ENCODE peak calls at places on chromosomes 4 and X, in ten cellular contexts. J is stimulated activated CD8-positive, alpha-beta memory T cell treated with anti-CD3 and anti-CD28 coated beads, Interleukin-4, amount 100 ng/mL, for 24 hours; X is NCI-H460; M is Calu3; P is GM23248; Z is brain microvascular endothelial cell; S is choroid plexus epithelial cell; F is AG08395; T is NCI-H1092; R is activated CD4-positive, alpha-beta T cell treated with anti-CD3 and anti-CD28 coated beads, Interleukin-2, amount 50 U/mL, for 4 hours. C is an unnamed sample.

GRCh38 chr4:26873391-26874026 is 12.9 kb downstream of the STIM2 start:
- DNase-seq in J (peak), X (no peak), M (no peak), P (no peak), Z (no peak), S (no peak), F (no peak), T (no peak), R (no peak), C (no peak)

GRCh38 chr4:10441512-10441911 is 15.7 kb downstream of the ZNF518B start:
- DNase-seq in J (no peak), X (no peak), M (no peak), P (no peak), Z (no peak), S (no peak), F (no peak), T (no peak), R (no peak), C (no peak)

GRCh38 chr4:1767058-1767769 is 25.9 kb upstream of the FGFR3 start:
- DNase-seq in J (no peak), X (no peak), M (peak), P (peak), Z (no peak), S (no peak), F (no peak), T (no peak), R (no peak), C (no peak)

GRCh38 chr4:43481526-43481925 is 589.0 kb downstream of the GRXCR1 start:
- DNase-seq in J (no peak), X (no peak), M (no peak), P (no peak), Z (no peak), S (no peak), F (no peak), T (no peak), R (no peak), C (no peak)

GRCh38 chrX:153438522-153438921 is 7.3 kb downstream of the TREX2 start:
- DNase-seq in J (no peak), X (no peak), M (no peak), P (peak), Z (no peak), S (peak), F (no peak), T (no peak), R (no peak), C (peak)

GRCh38 chr4:21134994-21135393 is 434.7 kb downstream of the PACRGL start:
- DNase-seq in J (no peak), X (no peak), M (no peak), P (peak), Z (no peak), S (peak), F (no peak), T (peak), R (no peak), C (no peak)

GRCh38 chrX:134294548-134294947 is 57.6 kb downstream of the CCDC160 start:
- DNase-seq in J (no peak), X (no peak), M (no peak), P (peak), Z (no peak), S (peak), F (no peak), T (no peak), R (no peak), C (no peak)

GRCh38 chr4:98602270-98602669 is 56.1 kb downstream of the TSPAN5 start:
- DNase-seq in J (no peak), X (no peak), M (no peak), P (no peak), Z (no peak), S (no peak), F (no peak), T (no peak), R (no peak), C (no peak)

GRCh38 chr4:8907596-8908205 is 36.1 kb upstream of the HMX1 start:
- DNase-seq in J (no peak), X (no peak), M (no peak), P (no peak), Z (no peak), S (no peak), F (no peak), T (no peak), R (no peak), C (no peak)